ENCODE peak calls at places on chromosomes 7 and 10, in five cellular contexts. U is fibroblast of mammary gland, W is mucosa of descending colon, Y is SK-N-MC, N is left ventricle myocardium inferior. T is an unnamed sample.

GRCh38 chr10:73086816-73087215 is 9.8 kb downstream of the P4HA1 start:
- DNase-seq in U (no peak), W (no peak), Y (no peak), N (no peak), T (no peak)

GRCh38 chr10:126500185-126500584 is 111.9 kb upstream of the ADAM12 start:
- DNase-seq in U (no peak), W (no peak), Y (no peak), N (no peak), T (no peak)

GRCh38 chr10:17199351-17199804 is 2.1 kb downstream of the TRDMT1 start:
- DNase-seq in U (peak), W (no peak), Y (no peak), N (no peak), T (peak)

GRCh38 chr10:85851300-85851699 is 515.3 kb downstream of the GRID1 start:
- DNase-seq in U (peak), W (no peak), Y (no peak), N (no peak), T (no peak)

GRCh38 chr7:18221377-18222290 is 194.0 kb upstream of the PRPS1L1 start:
- DNase-seq in U (peak), W (no peak), Y (no peak), N (no peak), T (peak)

GRCh38 chr7:156106107-156106426 is 293.8 kb upstream of the SHH start:
- DNase-seq in U (no peak), W (no peak), Y (no peak), N (no peak), T (no peak)

GRCh38 chr7:73596191-73597065 is 18.0 kb upstream of the TBL2 start:
- DNase-seq in U (no peak), W (no peak), Y (no peak), N (no peak), T (no peak)

GRCh38 chr10:117965984-117966383 is 80.8 kb downstream of the RAB11FIP2 start:
- DNase-seq in U (no peak), W (no peak), Y (no peak), N (no peak), T (no peak)

GRCh38 chr7:6545398-6546126 is 5.7 kb downstream of the GRID2IP start:
- DNase-seq in U (no peak), W (no peak), Y (no peak), N (no peak), T (no peak)

GRCh38 chr7:41297167-41297566 is 405.7 kb downstream of the INHBA start:
- DNase-seq in U (no peak), W (no peak), Y (no peak), N (no peak), T (no peak)

GRCh38 chr7:21504021-21504420 is 38.8 kb upstream of the DNAH11 start:
- DNase-seq in U (no peak), W (no peak), Y (no peak), N (no peak), T (no peak)

GRCh38 chr7:566100-566499 is 46.5 kb upstream of the PDGFA start:
- DNase-seq in U (no peak), W (no peak), Y (no peak), N (no peak), T (no peak)

GRCh38 chr10:113995201-113995600 is 48.5 kb upstream of the ADRB1 start:
- DNase-seq in U (no peak), W (no peak), Y (no peak), N (no peak), T (no peak)

GRCh38 chr10:124943301-124944092 is 1.6 kb downstream of the ZRANB1 start:
- DNase-seq in U (peak), W (no peak), Y (no peak), N (no peak), T (peak)

GRCh38 chr10:104028146-104028545 is 57.5 kb downstream of the COL17A1 start:
- DNase-seq in U (peak), W (no peak), Y (no peak), N (no peak), T (peak)

GRCh38 chr7:15839415-15840100 is 153.1 kb upstream of the MEOX2 start:
- DNase-seq in U (peak), W (no peak), Y (peak), N (peak), T (no peak)

GRCh38 chr7:57646219-57646900 is 196.4 kb downstream of the ZNF716 start:
- DNase-seq in U (no peak), W (peak), Y (no peak), N (no peak), T (no peak)

GRCh38 chr10:70494536-70494935 is 16.0 kb downstream of the PALD1 start:
- DNase-seq in U (no peak), W (no peak), Y (no peak), N (no peak), T (no peak)

GRCh38 chr10:79142064-79142491 is 73.3 kb downstream of the ZMIZ1 start:
- DNase-seq in U (peak), W (no peak), Y (no peak), N (no peak), T (no peak)

GRCh38 chr7:71019703-71020102 is 112.2 kb upstream of the GALNT17 start:
- DNase-seq in U (no peak), W (peak), Y (no peak), N (peak), T (peak)

GRCh38 chr10:30752481-30752881 is 122.9 kb upstream of the LYZL2 start:
- DNase-seq in U (no peak), W (no peak), Y (no peak), N (no peak), T (no peak)

GRCh38 chr10:43878386-43878785 is 229.7 kb upstream of the ZNF32 start:
- DNase-seq in U (no peak), W (no peak), Y (no peak), N (peak), T (peak)

GRCh38 chr7:30159698-30160143 is 24.9 kb downstream of the MTURN start:
- DNase-seq in U (peak), W (no peak), Y (no peak), N (no peak), T (no peak)

GRCh38 chr7:121442845-121443244 is 46.7 kb upstream of the FAM3C start:
- DNase-seq in U (no peak), W (no peak), Y (no peak), N (no peak), T (no peak)

GRCh38 chr7:34219153-34219552 is 313.8 kb downstream of the BMPER start:
- DNase-seq in U (no peak), W (no peak), Y (no peak), N (no peak), T (no peak)

GRCh38 chr7:129497156-129497555 is 5.2 kb upstream of the SMKR1 start:
- DNase-seq in U (no peak), W (no peak), Y (no peak), N (no peak), T (no peak)

GRCh38 chr7:135673360-135673706 is 11.0 kb downstream of the STMP1 start:
- DNase-seq in U (peak), W (no peak), Y (no peak), N (no peak), T (peak)

GRCh38 chr7:33776791-33777190 is 128.5 kb upstream of the BMPER start:
- DNase-seq in U (peak), W (no peak), Y (no peak), N (no peak), T (no peak)

GRCh38 chr7:143363011-143363937 is 761 bp upstream of the FAM131B start:
- DNase-seq in U (no peak), W (no peak), Y (no peak), N (no peak), T (no peak)
- H3K4me3 ChIP-seq in U (no peak), W (no peak), Y (no peak), N (peak), T (peak)

GRCh38 chr10:96235326-96236089 is 35.9 kb downstream of the BLNK start:
- DNase-seq in U (no peak), W (no peak), Y (no peak), N (no peak), T (no peak)

GRCh38 chr10:96236876-96237275 is 34.5 kb downstream of the BLNK start:
- DNase-seq in U (no peak), W (no peak), Y (no peak), N (no peak), T (no peak)

GRCh38 chr10:96242822-96243221 is 28.5 kb downstream of the BLNK start:
- DNase-seq in U (no peak), W (no peak), Y (no peak), N (no peak), T (no peak)

GRCh38 chr10:96236090-96236478 is 35.3 kb downstream of the BLNK start:
- DNase-seq in U (no peak), W (no peak), Y (no peak), N (no peak), T (no peak)

DNA sequence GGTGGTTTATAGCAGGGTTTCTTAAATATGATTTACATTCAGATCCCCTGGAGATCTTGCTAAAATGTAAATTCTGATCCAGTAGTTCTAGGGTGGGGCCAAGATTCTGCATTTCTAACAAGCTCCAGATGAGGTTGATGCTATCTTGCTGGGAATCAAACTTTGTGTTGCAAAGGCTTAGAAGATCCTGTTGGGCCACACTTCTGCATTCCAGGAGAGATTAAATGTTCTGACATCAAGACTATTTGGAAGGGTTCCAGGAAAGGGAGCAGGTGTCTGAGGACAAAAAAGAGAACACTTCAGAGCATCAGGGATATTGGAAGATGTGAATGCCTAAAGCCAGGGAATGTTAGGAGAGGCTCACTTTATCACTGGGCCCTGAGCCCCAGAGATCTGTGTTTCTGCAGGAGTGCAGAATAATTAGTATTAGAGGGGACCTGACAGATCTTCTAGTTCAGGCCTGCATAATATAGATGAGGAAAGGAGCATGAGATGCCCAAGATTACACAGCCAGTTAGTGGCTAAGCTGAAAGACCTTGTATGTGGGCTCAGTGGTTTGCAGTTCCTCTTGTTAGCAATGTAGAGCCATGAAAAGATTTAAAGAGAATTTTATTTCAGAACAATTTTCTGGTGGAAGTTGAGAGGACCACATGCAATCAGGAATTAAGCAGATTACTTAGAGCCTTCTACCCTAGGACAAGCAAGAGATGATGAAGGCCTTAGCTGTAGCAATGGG is 32.3 kb downstream of the BLNK start:
- DNase-seq in U (no peak), W (no peak), Y (no peak), N (no peak), T (peak)
- H3K4me3 ChIP-seq in U (no peak), W (no peak), Y (no peak), N (no peak), T (no peak)

GRCh38 chr10:21510218-21511070 is 15.0 kb downstream of the SKIDA1 start:
- DNase-seq in U (no peak), W (no peak), Y (no peak), N (no peak), T (peak)

GRCh38 chr10:21507066-21507669 is 18.3 kb downstream of the SKIDA1 start:
- DNase-seq in U (no peak), W (no peak), Y (no peak), N (no peak), T (no peak)

GRCh38 chr10:21508987-21509334 is 16.5 kb downstream of the SKIDA1 start:
- DNase-seq in U (no peak), W (no peak), Y (no peak), N (no peak), T (no peak)

GRCh38 chr10:21511931-21512330 is 13.6 kb downstream of the SKIDA1 start:
- DNase-seq in U (no peak), W (no peak), Y (no peak), N (no peak), T (no peak)

GRCh38 chr10:21509391-21510217 is 15.9 kb downstream of the SKIDA1 start:
- DNase-seq in U (no peak), W (no peak), Y (no peak), N (no peak), T (no peak)
- H3K4me3 ChIP-seq in U (peak), W (no peak), Y (no peak), N (peak), T (peak)

GRCh38 chr7:20304366-20304765 is 26.3 kb upstream of the ITGB8 start:
- DNase-seq in U (no peak), W (peak), Y (no peak), N (no peak), T (no peak)
- H3K4me3 ChIP-seq in U (no peak), W (no peak), Y (no peak), N (no peak), T (no peak)

GRCh38 chr10:26052326-26052725 is 118.3 kb downstream of the MYO3A start:
- DNase-seq in U (no peak), W (no peak), Y (no peak), N (no peak), T (no peak)

DNA sequence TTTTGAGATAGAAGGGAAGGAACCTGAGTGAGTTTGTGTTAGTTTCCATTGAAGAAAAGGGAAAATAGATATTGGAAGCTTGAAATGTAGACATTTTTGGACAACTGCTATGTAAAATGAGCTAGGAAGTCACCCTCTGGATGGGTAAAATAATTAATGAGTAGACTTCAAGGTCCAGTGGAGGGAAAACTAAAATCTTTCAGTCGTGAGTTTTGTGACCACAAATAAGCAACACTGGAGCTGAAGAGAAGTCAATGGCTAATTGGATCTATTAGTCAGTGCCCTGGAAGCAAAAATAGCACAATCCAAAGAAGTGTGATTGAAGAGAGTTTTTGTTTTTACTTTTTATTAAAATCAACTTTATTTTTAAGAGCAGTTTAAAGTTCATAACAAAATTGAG is 123.4 kb downstream of the MYO3A start:
- DNase-seq in U (no peak), W (no peak), Y (no peak), N (no peak), T (no peak)
- H3K4me3 ChIP-seq in U (no peak), W (no peak), Y (no peak), N (no peak), T (no peak)

GRCh38 chr10:14173391-14173705 is 157.4 kb downstream of the FRMD4A start:
- DNase-seq in U (no peak), W (no peak), Y (no peak), N (no peak), T (no peak)

DNA sequence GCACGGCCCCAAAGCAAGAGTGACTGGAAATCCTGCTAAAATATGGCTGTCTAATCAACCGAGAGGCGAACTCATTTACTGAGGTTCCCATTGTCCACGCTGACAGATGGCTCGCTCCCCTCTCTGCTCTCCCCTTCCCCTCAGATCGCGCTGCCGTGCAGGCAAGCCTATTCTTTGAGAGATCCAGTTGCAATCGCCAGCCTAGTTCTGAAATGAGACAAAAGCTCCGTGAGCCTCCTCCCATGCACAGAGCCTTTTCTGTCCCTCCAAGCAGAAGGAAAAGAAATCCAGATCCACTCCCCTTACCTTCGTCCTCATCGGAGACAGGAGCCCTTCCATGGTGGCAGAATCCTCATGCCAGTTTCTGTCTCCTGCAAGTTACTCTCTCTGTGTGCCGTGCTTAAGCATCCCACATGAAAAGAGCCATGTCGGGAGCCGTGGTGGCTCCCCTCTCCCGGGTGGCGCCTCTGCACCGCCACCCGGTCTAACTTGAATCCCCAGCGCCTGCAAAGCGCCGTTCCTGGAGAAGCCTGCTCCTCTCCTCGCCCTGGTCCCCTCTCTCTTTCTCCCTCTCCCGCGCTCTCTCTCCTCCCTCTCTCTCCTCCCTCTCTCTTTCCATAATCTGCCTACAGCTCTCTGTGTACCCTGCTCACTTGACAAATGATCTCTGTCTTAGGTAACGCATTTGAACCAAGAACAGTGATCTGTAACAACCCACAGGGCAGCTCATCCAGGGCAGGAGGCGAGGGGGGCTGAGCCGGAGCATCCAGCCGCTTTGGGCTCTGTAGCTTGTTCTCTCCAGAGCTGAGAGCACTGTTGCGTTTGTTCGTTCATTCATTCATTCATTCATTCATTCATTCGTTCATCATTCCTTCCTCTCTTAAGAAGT is 156.8 kb downstream of the FRMD4A start:
- DNase-seq in U (no peak), W (no peak), Y (no peak), N (no peak), T (peak)
- H3K4me3 ChIP-seq in U (no peak), W (no peak), Y (no peak), N (peak), T (peak)

GRCh38 chr7:27171636-27172387 is 2.3 kb downstream of the HOXA10 start:
- DNase-seq in U (peak), W (peak), Y (no peak), N (peak), T (no peak)

GRCh38 chr7:27170936-27171635 is 3.0 kb downstream of the HOXA10 start:
- DNase-seq in U (peak), W (peak), Y (no peak), N (no peak), T (no peak)

GRCh38 chr7:27168265-27168947 is 3.1 kb upstream of the HOXA9 start:
- DNase-seq in U (peak), W (peak), Y (no peak), N (peak), T (no peak)

GRCh38 chr7:27170494-27170811 is 3.7 kb downstream of the HOXA10 start:
- DNase-seq in U (no peak), W (no peak), Y (no peak), N (no peak), T (no peak)

GRCh38 chr7:27169658-27170493 is 4.2 kb downstream of the HOXA10 start:
- DNase-seq in U (peak), W (peak), Y (no peak), N (peak), T (no peak)
- H3K4me3 ChIP-seq in U (peak), W (peak), Y (no peak), N (no peak), T (peak)

GRCh38 chr7:77687100-77687746 is 9.0 kb upstream of the RSBN1L start:
- DNase-seq in U (peak), W (no peak), Y (no peak), N (no peak), T (peak)
- H3K4me3 ChIP-seq in U (no peak), W (no peak), Y (no peak), N (no peak), T (no peak)

DNA sequence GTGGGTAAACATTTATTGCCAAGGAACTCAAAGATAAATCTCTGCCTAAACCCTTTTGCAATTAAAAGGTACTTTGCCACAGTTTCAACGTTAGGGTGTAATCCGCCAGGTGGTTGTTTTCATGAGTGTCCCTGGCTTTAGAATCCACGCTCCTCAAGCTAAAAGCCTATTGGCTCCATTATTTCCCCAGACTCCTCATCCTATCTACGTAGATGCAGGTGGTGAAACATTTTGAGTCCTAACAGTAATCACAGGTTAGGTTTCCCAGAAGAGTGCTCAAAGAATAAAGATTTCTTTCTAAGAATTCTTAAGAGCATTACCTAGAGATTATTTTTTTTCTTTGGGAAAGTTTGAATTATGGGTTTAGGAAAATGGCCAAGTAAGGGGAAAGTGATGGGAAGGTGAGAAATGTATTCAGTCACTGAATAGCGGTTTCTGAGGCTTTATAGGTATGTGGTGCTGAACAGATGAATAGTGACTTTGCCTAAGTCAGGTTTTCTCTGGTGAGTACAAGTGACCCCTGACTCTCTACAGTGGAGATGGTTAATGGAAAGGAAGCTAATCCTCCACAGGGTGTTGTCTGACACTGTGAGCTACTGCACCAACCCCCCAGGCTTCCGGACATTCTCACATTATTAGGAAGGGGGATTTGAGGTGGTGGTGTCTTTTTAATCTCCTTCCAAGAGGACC is 60.2 kb downstream of the NRP1 start:
- DNase-seq in U (peak), W (no peak), Y (no peak), N (no peak), T (no peak)
- H3K4me3 ChIP-seq in U (no peak), W (no peak), Y (no peak), N (peak), T (peak)